ENCODE peak calls at places on chromosomes 12 and 14, in seven cellular contexts. W is effector memory CD8-positive, alpha-beta T cell; K is Calu3; B is mucosa of gallbladder; Y is HFFc6; L is CD4-positive, alpha-beta memory T cell; J is mesothelial cell of epicardium. M is an unnamed sample.

GRCh38 chr14:105030836-105031396 is 10.0 kb upstream of the CDCA4 start:
- DNase-seq in W (no peak), K (no peak), B (no peak), Y (no peak), L (no peak), J (no peak), M (no peak)

GRCh38 chr12:91021076-91021475 is 16.3 kb upstream of the EPYC start:
- DNase-seq in W (no peak), K (no peak), B (no peak), Y (no peak), L (no peak), J (no peak), M (no peak)

GRCh38 chr14:30053103-30053502 is 125.5 kb upstream of the PRKD1 start:
- DNase-seq in W (no peak), K (no peak), B (no peak), Y (no peak), L (no peak), J (no peak), M (no peak)

GRCh38 chr14:50977863-50978520 is 33.7 kb upstream of the PYGL start:
- DNase-seq in W (no peak), K (no peak), B (no peak), Y (no peak), L (no peak), J (no peak), M (no peak)

GRCh38 chr14:68458840-68459469 is 333.9 kb downstream of the ZFP36L1 start:
- DNase-seq in W (no peak), K (peak), B (peak), Y (peak), L (no peak), J (no peak), M (no peak)

GRCh38 chr12:27330846-27331245 is 1.8 kb upstream of the BMAL2 start:
- DNase-seq in W (no peak), K (no peak), B (no peak), Y (no peak), L (no peak), J (no peak), M (no peak)

GRCh38 chr14:23121401-23121800 is 2.3 kb upstream of the CEBPE start:
- DNase-seq in W (no peak), K (no peak), B (peak), Y (peak), L (no peak), J (no peak), M (no peak)

GRCh38 chr14:59333668-59334067 is 131.5 kb downstream of the GPR135 start:
- DNase-seq in W (no peak), K (no peak), B (peak), Y (peak), L (no peak), J (no peak), M (no peak)

GRCh38 chr12:122841544-122842321 is 6.5 kb downstream of the HIP1R start:
- DNase-seq in W (no peak), K (peak), B (no peak), Y (peak), L (no peak), J (no peak), M (no peak)

GRCh38 chr14:69487226-69487625 is 2.7 kb downstream of the PLEKHD1 start:
- DNase-seq in W (no peak), K (no peak), B (no peak), Y (no peak), L (no peak), J (no peak), M (no peak)

GRCh38 chr12:117821480-117822175 is 147.2 kb downstream of the KSR2 start:
- DNase-seq in W (no peak), K (no peak), B (no peak), Y (no peak), L (no peak), J (no peak), M (no peak)

GRCh38 chr14:28055008-28055407 is 711.6 kb upstream of the FOXG1 start:
- DNase-seq in W (no peak), K (no peak), B (no peak), Y (no peak), L (no peak), J (no peak), M (no peak)

GRCh38 chr12:124381454-124382207 is 86.7 kb downstream of the RFLNA start:
- DNase-seq in W (no peak), K (peak), B (peak), Y (peak), L (no peak), J (no peak), M (no peak)

GRCh38 chr12:125208942-125209341 is 143.7 kb downstream of the AACS start:
- DNase-seq in W (no peak), K (no peak), B (no peak), Y (no peak), L (no peak), J (no peak), M (no peak)

GRCh38 chr14:92103363-92103762 is 3.0 kb downstream of the ATXN3 start:
- DNase-seq in W (no peak), K (no peak), B (no peak), Y (no peak), L (no peak), J (no peak), M (no peak)

GRCh38 chr14:54882521-54882920 is 20.1 kb downstream of the GCH1 start:
- DNase-seq in W (no peak), K (no peak), B (no peak), Y (no peak), L (no peak), J (no peak), M (no peak)

GRCh38 chr12:46269429-46270241 is 792 bp upstream of the SLC38A1 start:
- DNase-seq in W (peak), K (peak), B (no peak), Y (no peak), L (peak), J (no peak), M (peak)

GRCh38 chr14:34997762-34998161 is 15.0 kb downstream of the SRP54 start:
- DNase-seq in W (no peak), K (no peak), B (no peak), Y (no peak), L (no peak), J (no peak), M (no peak)

GRCh38 chr12:76360316-76360715 is 12.1 kb upstream of the BBS10 start:
- DNase-seq in W (no peak), K (no peak), B (no peak), Y (no peak), L (no peak), J (no peak), M (no peak)

GRCh38 chr12:67355428-67356385 is 86.5 kb downstream of the CAND1 start:
- DNase-seq in W (peak), K (peak), B (no peak), Y (peak), L (peak), J (no peak), M (peak)

M was measured in NCI-H774.